ENCODE peak calls at places on chromosomes 7 and 10, in six cellular contexts. Q, C, U, X, M and I are unnamed samples.

GRCh38 chr10:7423521-7423920 is 12.7 kb upstream of the SFMBT2 start:
- DNase-seq in Q (no peak), C (no peak), U (no peak), X (no peak), M (no peak), I (no peak)

GRCh38 chr7:101968720-101969466 is 151.5 kb downstream of the CUX1 start:
- DNase-seq in Q (no peak), C (no peak), U (no peak), X (no peak), M (no peak), I (no peak)

GRCh38 chr7:45685619-45686240 is 111.6 kb downstream of the ADCY1 start:
- DNase-seq in Q (no peak), C (no peak), U (peak; percentile 33), X (no peak), M (no peak), I (no peak)

GRCh38 chr10:61464461-61465215 is 11.5 kb upstream of the TMEM26 start:
- DNase-seq in Q (no peak), C (no peak), U (no peak), X (no peak), M (no peak), I (no peak)

GRCh38 chr7:6533893-6534804 is 17.1 kb downstream of the GRID2IP start:
- DNase-seq in Q (no peak), C (peak; percentile 7), U (no peak), X (no peak), M (no peak), I (no peak)

GRCh38 chr7:105218215-105218614 is 170.5 kb downstream of the SRPK2 start:
- DNase-seq in Q (no peak), C (no peak), U (no peak), X (no peak), M (no peak), I (no peak)

GRCh38 chr7:20651960-20652544 is 36.6 kb downstream of the ABCB5 start:
- DNase-seq in Q (no peak), C (no peak), U (no peak), X (no peak), M (peak; percentile 4), I (no peak)

GRCh38 chr7:400901-401485 is 111.0 kb downstream of the FOXL3 start:
- DNase-seq in Q (no peak), C (no peak), U (no peak), X (no peak), M (no peak), I (no peak)

GRCh38 chr10:59382831-59383295 is 20.5 kb upstream of the FAM13C start:
- DNase-seq in Q (no peak), C (no peak), U (no peak), X (no peak), M (no peak), I (no peak)

GRCh38 chr10:78972947-78973900 is 95.5 kb upstream of the ZMIZ1 start:
- DNase-seq in Q (peak; percentile 95), C (peak; percentile 43), U (peak; percentile 72), X (peak; percentile 97), M (peak; percentile 97), I (peak; percentile 92)

GRCh38 chr10:79079074-79079397 is 10.3 kb downstream of the ZMIZ1 start:
- DNase-seq in Q (no peak), C (no peak), U (no peak), X (no peak), M (no peak), I (no peak)

GRCh38 chr7:51255536-51256243 is 60.9 kb downstream of the COBL start:
- DNase-seq in Q (no peak), C (no peak), U (no peak), X (no peak), M (no peak), I (no peak)

GRCh38 chr10:92177546-92177945 is 113.3 kb downstream of the CPEB3 start:
- DNase-seq in Q (no peak), C (no peak), U (no peak), X (no peak), M (no peak), I (no peak)

GRCh38 chr7:47807126-47807525 is 141.1 kb downstream of the PKD1L1 start:
- DNase-seq in Q (no peak), C (no peak), U (no peak), X (no peak), M (no peak), I (no peak)

GRCh38 chr7:47846117-47846836 is 102.0 kb downstream of the PKD1L1 start:
- DNase-seq in Q (no peak), C (no peak), U (no peak), X (no peak), M (no peak), I (no peak)

GRCh38 chr10:86253171-86254072 is 113.2 kb downstream of the GRID1 start:
- DNase-seq in Q (no peak), C (no peak), U (peak; percentile 48), X (no peak), M (no peak), I (no peak)

GRCh38 chr7:94001396-94001795 is 2.8 kb downstream of the BET1 start:
- DNase-seq in Q (no peak), C (no peak), U (no peak), X (no peak), M (no peak), I (no peak)

GRCh38 chr7:22295402-22296264 is 61.3 kb downstream of the RAPGEF5 start:
- DNase-seq in Q (no peak), C (no peak), U (no peak), X (no peak), M (no peak), I (no peak)

GRCh38 chr10:78433722-78434535 is 400.3 kb downstream of the RPS24 start:
- DNase-seq in Q (no peak), C (no peak), U (no peak), X (no peak), M (no peak), I (no peak)

GRCh38 chr10:26855186-26855585 is 5.6 kb downstream of the ABI1 start:
- DNase-seq in Q (no peak), C (no peak), U (no peak), X (no peak), M (no peak), I (no peak)

GRCh38 chr10:101046332-101047238 is 15.2 kb upstream of the KAZALD1 start:
- DNase-seq in Q (no peak), C (no peak), U (no peak), X (no peak), M (peak; percentile 15), I (no peak)

GRCh38 chr7:463362-464176 is 56.1 kb downstream of the PDGFA start:
- DNase-seq in Q (no peak), C (no peak), U (no peak), X (no peak), M (no peak), I (no peak)

GRCh38 chr10:131580076-131580652 is 268.6 kb upstream of the TCERG1L start:
- DNase-seq in Q (no peak), C (no peak), U (no peak), X (no peak), M (no peak), I (no peak)

GRCh38 chr7:3138992-3139391 is 95.3 kb upstream of the CARD11 start:
- DNase-seq in Q (no peak), C (no peak), U (no peak), X (no peak), M (no peak), I (no peak)

GRCh38 chr7:2820508-2820934 is 23.6 kb downstream of the GNA12 start:
- DNase-seq in Q (no peak), C (no peak), U (no peak), X (peak; percentile 89), M (no peak), I (no peak)

DNA sequence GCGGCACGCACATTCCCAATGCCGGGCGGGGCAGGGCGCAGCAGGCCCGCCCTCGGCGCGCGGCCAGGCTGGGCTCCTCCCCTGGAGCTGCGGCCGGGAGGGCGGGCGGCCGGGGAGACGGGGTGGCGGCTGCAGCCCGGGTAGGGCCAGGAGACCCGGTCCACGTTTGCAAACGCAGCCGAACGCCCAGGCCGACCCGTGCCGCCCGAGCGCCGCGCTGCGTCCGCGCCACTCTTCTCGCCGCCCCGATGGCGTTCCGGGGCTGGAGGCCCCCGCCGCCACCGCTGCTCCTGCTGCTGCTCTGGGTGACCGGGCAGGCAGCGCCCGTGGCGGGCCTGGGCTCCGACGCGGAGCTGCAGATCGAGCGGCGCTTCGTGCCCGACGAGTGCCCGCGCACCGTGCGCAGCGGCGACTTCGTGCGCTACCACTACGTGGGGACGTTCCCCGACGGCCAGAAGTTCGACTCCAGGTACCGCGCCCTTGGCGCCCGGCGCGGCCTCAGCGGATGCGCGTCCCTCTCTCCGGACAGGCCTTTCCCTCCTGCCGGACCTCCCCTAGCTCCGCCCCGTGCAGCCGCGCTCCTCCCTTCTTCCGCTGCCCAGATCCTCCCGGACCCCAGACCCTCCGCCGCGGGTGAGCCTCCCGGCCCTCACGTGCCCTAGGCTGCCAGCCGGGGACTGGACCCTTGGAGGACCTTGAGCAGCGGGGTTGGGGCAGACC is at the start of gene FKBP9:
- DNase-seq in Q (peak; percentile 78), C (no peak), U (peak; percentile 89), X (peak; percentile 76), M (peak; percentile 86), I (peak; percentile 48)
- TF ChIP-seq POLR2AphosphoS5 in Q (no peak), C (no peak), U (no peak), X (peak; percentile 91), M (peak; percentile 31), I (no peak)

DNA sequence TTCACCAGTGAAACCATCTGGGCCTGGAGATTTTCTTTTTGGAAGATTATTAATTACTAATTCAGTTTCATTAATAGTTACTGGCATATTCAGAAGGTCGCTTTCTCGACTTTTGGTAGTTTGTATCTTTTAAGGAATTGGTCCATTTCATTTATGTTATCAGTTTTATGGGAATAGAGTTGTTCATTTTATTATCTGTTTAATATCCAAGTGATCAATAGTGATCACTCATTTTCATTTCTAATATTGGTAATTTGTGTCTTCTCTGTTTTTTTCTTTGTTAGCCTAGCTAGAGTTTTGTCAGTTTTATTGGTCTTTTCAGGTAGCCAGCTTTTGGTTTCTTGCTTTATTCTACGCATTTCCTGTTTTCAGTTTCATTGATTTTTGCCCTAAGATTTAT is 31.0 kb downstream of the MKLN1 start:
- DNase-seq in Q (no peak), C (no peak), U (no peak), X (no peak), M (no peak), I (no peak)
- TF ChIP-seq TAF1 in Q (no peak), C (no peak), U (no peak), X (no peak), M (no peak), I (no peak)

DNA sequence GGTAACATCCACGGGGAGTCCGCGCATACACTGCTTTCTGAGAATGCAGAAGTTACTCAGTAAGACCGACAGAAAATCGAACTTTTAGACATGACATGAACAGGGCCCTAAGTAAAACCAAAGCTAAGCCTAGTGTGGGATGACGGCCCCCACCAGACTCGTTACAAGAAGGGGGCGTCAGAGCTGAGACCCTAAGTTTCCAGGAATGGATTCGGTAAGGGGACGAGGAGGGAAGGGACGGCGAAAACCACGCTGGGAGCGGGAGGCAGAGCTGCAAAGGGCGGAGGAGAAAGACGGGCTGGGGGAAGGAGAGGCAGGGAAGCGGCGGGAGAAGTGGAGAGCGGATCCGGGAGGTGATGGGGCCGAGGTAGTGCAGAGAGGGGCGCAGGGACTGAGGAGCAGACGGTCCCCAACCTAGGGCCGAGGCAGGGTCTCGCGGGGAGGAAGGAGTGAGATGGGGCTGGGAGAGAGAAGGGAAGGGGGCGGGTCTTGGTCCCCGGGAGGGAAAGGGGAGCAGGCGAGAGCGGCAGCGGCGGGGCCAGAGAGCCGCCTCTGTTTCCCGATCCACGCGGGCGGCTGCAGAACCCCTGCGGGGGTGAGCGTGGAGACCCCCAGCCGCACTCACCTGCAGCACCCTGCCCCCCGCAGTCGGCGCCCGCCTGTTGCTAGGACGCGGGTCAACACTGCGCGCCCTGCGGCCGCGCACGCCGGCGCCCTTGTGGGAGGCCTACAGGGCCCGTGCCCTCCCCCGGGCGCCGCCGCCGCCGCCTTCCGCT is 513 bp downstream of the ODAD2 start:
- DNase-seq in Q (peak; percentile 4), C (no peak), U (peak; percentile 82), X (no peak), M (no peak), I (no peak)
- TF ChIP-seq POLR2A in Q (no peak), C (no peak), U (peak; percentile 68), X (no peak), M (no peak), I (no peak)

GRCh38 chr10:45466784-45467183 is 92.8 kb downstream of the ALOX5 start:
- DNase-seq in Q (no peak), C (no peak), U (no peak), X (no peak), M (no peak), I (no peak)
- TF ChIP-seq POLR2AphosphoS5 in Q (no peak), C (no peak), U (no peak), X (no peak), M (no peak), I (no peak)